ENCODE peak calls at places on chromosomes 16 and 17, in four cellular contexts. One of them, this sample, is unnamed.

GRCh38 chr17:66451188-66452149 is 149.1 kb downstream of the PRKCA start:
- DNase-seq in A549: peak
- DNase-seq in lung: no peak
- DNase-seq in testis: no peak
- DNase-seq in this sample: no peak

GRCh38 chr16:7521834-7522233 is 189.2 kb downstream of the RBFOX1 start:
- DNase-seq in lung: no peak
- DNase-seq in testis: no peak
- DNase-seq in A549: no peak
- DNase-seq in this sample: no peak

GRCh38 chr16:47643610-47644009 is 182.5 kb downstream of the PHKB start:
- DNase-seq in testis: no peak
- DNase-seq in lung: no peak
- DNase-seq in A549: no peak
- DNase-seq in this sample: no peak

GRCh38 chr17:78965369-78965982 is 14.2 kb downstream of the LGALS3BP start:
- DNase-seq in A549: no peak
- DNase-seq in lung: no peak
- DNase-seq in testis: no peak
- DNase-seq in this sample: no peak

GRCh38 chr17:13030459-13031305 is 12.9 kb upstream of the ELAC2 start:
- DNase-seq in testis: peak
- DNase-seq in lung: peak
- DNase-seq in A549: peak
- DNase-seq in this sample: peak

GRCh38 chr16:89172901-89173628 is 1.5 kb downstream of the CDH15 start:
- DNase-seq in lung: no peak
- DNase-seq in testis: no peak
- DNase-seq in A549: no peak
- DNase-seq in this sample: no peak

GRCh38 chr17:5000237-5000639 is 2.5 kb downstream of the KIF1C start:
- DNase-seq in A549: no peak
- DNase-seq in lung: peak
- DNase-seq in testis: no peak
- DNase-seq in this sample: peak

GRCh38 chr16:9854665-9855064 is 327.6 kb downstream of the GRIN2A start:
- DNase-seq in testis: no peak
- DNase-seq in lung: no peak
- DNase-seq in A549: no peak
- DNase-seq in this sample: peak

GRCh38 chr17:49260011-49260921 is 29.7 kb upstream of the PHOSPHO1 start:
- DNase-seq in lung: peak
- DNase-seq in A549: peak
- DNase-seq in testis: peak
- DNase-seq in this sample: peak

GRCh38 chr17:50213026-50214015 is 11.9 kb upstream of the COL1A1 start:
- DNase-seq in testis: no peak
- DNase-seq in A549: no peak
- DNase-seq in lung: no peak
- DNase-seq in this sample: peak

GRCh38 chr16:35391328-35391727 is 1931.9 kb downstream of the TP53TG3F start:
- DNase-seq in A549: no peak
- DNase-seq in lung: peak
- DNase-seq in testis: peak
- DNase-seq in this sample: peak

GRCh38 chr17:2312736-2313135 is 9.0 kb downstream of the SRR start:
- DNase-seq in lung: no peak
- DNase-seq in A549: no peak
- DNase-seq in testis: no peak
- DNase-seq in this sample: peak

GRCh38 chr17:29929006-29929543 is 953 bp downstream of the SSH2 start:
- DNase-seq in lung: peak
- DNase-seq in A549: no peak
- DNase-seq in testis: no peak
- DNase-seq in this sample: peak

GRCh38 chr17:38579934-38580333 is 25.8 kb downstream of the SRCIN1 start:
- DNase-seq in A549: peak
- DNase-seq in testis: peak
- DNase-seq in lung: no peak
- DNase-seq in this sample: peak

GRCh38 chr17:76686538-76687277 is 24.1 kb downstream of the MXRA7 start:
- DNase-seq in A549: no peak
- DNase-seq in testis: no peak
- DNase-seq in lung: no peak
- DNase-seq in this sample: no peak

GRCh38 chr16:87471278-87472141 is 21.3 kb downstream of the ZCCHC14 start:
- DNase-seq in A549: no peak
- DNase-seq in lung: no peak
- DNase-seq in testis: no peak
- DNase-seq in this sample: peak

GRCh38 chr17:8019665-8020064 is 17.2 kb downstream of the GUCY2D start:
- DNase-seq in testis: no peak
- DNase-seq in lung: no peak
- DNase-seq in A549: no peak
- DNase-seq in this sample: peak

GRCh38 chr16:81446318-81447275 is 2.0 kb downstream of the CMIP start:
- DNase-seq in lung: no peak
- DNase-seq in A549: peak
- DNase-seq in testis: no peak
- DNase-seq in this sample: peak

GRCh38 chr16:84730406-84731106 is 30.8 kb downstream of the USP10 start:
- DNase-seq in A549: peak
- DNase-seq in lung: peak
- DNase-seq in testis: peak
- DNase-seq in this sample: peak

GRCh38 chr16:87880117-87880696 is 10.9 kb upstream of the SLC7A5 start:
- DNase-seq in A549: no peak
- DNase-seq in testis: no peak
- DNase-seq in lung: no peak
- DNase-seq in this sample: no peak

GRCh38 chr17:7258731-7259554 is 3.3 kb downstream of the CLDN7 start:
- DNase-seq in lung: peak
- DNase-seq in testis: no peak
- DNase-seq in A549: no peak
- DNase-seq in this sample: peak

GRCh38 chr17:80523054-80523744 is 21.4 kb upstream of the RPTOR start:
- DNase-seq in lung: no peak
- DNase-seq in testis: peak
- DNase-seq in A549: no peak
- DNase-seq in this sample: no peak

GRCh38 chr16:58713742-58714141 is 20.4 kb downstream of the GOT2 start:
- DNase-seq in lung: no peak
- DNase-seq in testis: no peak
- DNase-seq in A549: no peak
- DNase-seq in this sample: no peak

GRCh38 chr17:76981545-76982295 is 113.5 kb downstream of the MGAT5B start:
- DNase-seq in A549: no peak
- DNase-seq in testis: no peak
- DNase-seq in lung: no peak
- DNase-seq in this sample: no peak

GRCh38 chr17:63919311-63919723 is 678 bp upstream of the GH1 start:
- DNase-seq in A549: peak
- DNase-seq in testis: peak
- DNase-seq in lung: peak
- DNase-seq in this sample: peak

GRCh38 chr16:31081428-31082351 is 7.1 kb downstream of the PRSS53 start:
- DNase-seq in lung: no peak
- DNase-seq in A549: no peak
- DNase-seq in testis: no peak
- DNase-seq in this sample: no peak

GRCh38 chr17:76572201-76572910 is 13.3 kb downstream of the ST6GALNAC2 start:
- DNase-seq in A549: no peak
- DNase-seq in testis: no peak
- DNase-seq in lung: no peak
- DNase-seq in this sample: no peak

GRCh38 chr16:59591480-59591879 is 857.4 kb upstream of the GOT2 start:
- DNase-seq in testis: no peak
- DNase-seq in A549: no peak
- DNase-seq in lung: no peak
- DNase-seq in this sample: no peak

GRCh38 chr17:48578616-48579560 is 738 bp upstream of the HOXB4 start:
- DNase-seq in testis: no peak
- DNase-seq in A549: no peak
- DNase-seq in lung: no peak
- DNase-seq in this sample: peak

GRCh38 chr16:89037261-89038152 is 56.1 kb upstream of the ACSF3 start:
- DNase-seq in testis: peak
- DNase-seq in A549: peak
- DNase-seq in lung: no peak
- DNase-seq in this sample: peak

GRCh38 chr16:84195201-84196093 is 4.5 kb downstream of the ADAD2 start:
- DNase-seq in A549: no peak
- DNase-seq in testis: no peak
- DNase-seq in lung: no peak
- DNase-seq in this sample: no peak

GRCh38 chr17:9670596-9670995 is 25.3 kb downstream of the USP43 start:
- DNase-seq in testis: no peak
- DNase-seq in lung: no peak
- DNase-seq in A549: no peak
- DNase-seq in this sample: no peak

GRCh38 chr16:24778676-24779075 is 49.2 kb downstream of the TNRC6A start:
- DNase-seq in lung: no peak
- DNase-seq in testis: no peak
- DNase-seq in A549: no peak
- DNase-seq in this sample: no peak

GRCh38 chr16:24774510-24774909 is 45.1 kb downstream of the TNRC6A start:
- DNase-seq in lung: no peak
- DNase-seq in testis: no peak
- DNase-seq in A549: no peak
- DNase-seq in this sample: no peak

GRCh38 chr16:24775455-24775854 is 46.0 kb downstream of the TNRC6A start:
- DNase-seq in A549: no peak
- DNase-seq in testis: peak
- DNase-seq in lung: peak
- DNase-seq in this sample: peak

GRCh38 chr16:24773771-24774427 is 44.4 kb downstream of the TNRC6A start:
- DNase-seq in lung: no peak
- DNase-seq in testis: no peak
- DNase-seq in A549: no peak
- DNase-seq in this sample: no peak

DNA sequence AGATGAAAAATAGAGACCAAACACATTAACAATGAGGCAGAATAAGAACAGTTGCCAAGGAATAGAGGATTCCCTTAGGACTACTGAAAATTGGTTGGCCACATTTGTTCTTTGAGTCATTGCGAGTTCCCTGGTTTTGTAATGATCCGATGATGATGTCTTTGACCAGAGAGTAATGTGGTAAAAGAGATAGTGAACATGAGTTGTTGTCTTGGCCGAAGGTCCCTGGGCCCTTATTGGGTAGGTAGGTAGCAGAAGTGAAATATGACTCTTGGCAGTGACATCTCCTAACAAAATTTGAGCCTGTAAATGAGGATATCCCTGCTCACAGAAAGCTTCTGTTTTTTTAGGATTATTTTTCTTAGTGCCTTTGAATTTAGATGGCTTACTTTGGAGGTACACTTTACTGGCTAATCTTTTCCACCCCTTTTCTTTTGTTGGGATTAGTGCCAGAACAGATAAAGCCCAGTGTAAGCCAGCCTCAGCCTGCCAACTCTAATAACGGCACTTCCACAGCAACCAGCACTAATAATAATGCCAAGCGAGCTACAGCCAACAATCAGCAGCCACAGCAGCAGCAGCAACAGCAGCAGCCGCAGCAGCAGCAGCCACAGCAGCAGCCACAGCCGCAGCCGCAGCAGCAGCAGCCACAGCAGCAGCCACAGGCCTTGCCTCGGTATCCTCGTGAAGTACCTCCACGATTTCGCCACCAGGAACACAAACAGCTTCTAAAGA is 47.2 kb downstream of the TNRC6A start:
- DNase-seq in lung: no peak
- DNase-seq in testis: no peak
- DNase-seq in A549: no peak
- DNase-seq in this sample: peak
- TF ChIP-seq CTCF in lung: no peak
- TF ChIP-seq CTCF in testis: no peak
- TF ChIP-seq CTCF in A549: no peak
- TF ChIP-seq CTCF in this sample: no peak

GRCh38 chr16:71853413-71853812 is 7.6 kb downstream of the ATXN1L start:
- DNase-seq in lung: no peak
- DNase-seq in testis: no peak
- DNase-seq in A549: no peak
- DNase-seq in this sample: no peak
- H3K4me3 ChIP-seq in lung: no peak
- H3K4me3 ChIP-seq in testis: no peak
- H3K4me3 ChIP-seq in A549: no peak
- H3K4me3 ChIP-seq in this sample: no peak

GRCh38 chr16:4474192-4474961 is at the start of gene NMRAL1:
- DNase-seq in lung: peak
- DNase-seq in testis: peak
- DNase-seq in A549: peak
- DNase-seq in this sample: peak
- TF ChIP-seq CTCF in lung: no peak
- TF ChIP-seq CTCF in testis: no peak
- TF ChIP-seq CTCF in A549: no peak
- TF ChIP-seq CTCF in this sample: no peak

DNA sequence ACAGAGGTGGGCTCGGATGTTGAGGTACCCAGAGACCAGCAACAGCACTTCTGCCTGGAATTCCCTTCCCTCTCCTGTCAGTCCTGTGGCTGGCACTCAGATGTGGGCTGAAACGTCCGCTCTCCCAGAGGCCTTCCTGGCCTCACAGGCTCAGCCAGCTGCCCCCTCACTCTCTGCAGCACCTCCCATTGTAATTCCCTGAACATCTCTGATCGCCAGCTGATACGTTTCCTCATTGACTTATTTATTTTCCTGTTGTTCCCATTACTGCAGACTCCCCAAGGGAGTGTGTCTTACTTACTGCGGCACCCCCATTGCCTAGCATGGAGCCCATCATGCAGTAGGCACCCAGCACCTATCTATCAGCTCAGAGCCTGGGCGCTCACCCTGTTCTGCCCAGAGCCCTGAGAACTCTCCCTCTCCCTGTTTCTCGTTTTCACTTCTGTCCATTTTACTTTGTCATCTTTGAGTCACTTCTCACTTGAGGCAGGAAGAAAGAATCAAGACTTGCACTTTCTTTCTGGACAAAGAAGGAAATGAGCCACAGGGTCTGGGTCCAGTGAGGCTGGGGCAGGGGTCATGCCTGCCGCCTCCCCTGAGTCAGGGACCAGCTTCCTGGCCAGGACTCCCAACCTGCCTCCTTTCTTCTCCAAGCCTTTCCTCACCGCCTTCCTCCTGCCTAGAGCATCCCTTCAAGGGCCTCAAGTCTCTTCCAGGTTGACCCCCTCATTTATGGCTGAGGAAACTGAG is 10.3 kb downstream of the CDH5 start:
- DNase-seq in A549: no peak
- DNase-seq in lung: no peak
- DNase-seq in testis: no peak
- DNase-seq in this sample: no peak
- H3K4me3 ChIP-seq in A549: no peak
- H3K4me3 ChIP-seq in lung: no peak
- H3K4me3 ChIP-seq in testis: no peak
- H3K4me3 ChIP-seq in this sample: no peak